ENCODE peak calls at places on chromosome 15, in five cellular contexts. Q, D, T, S and E are unnamed samples.

GRCh38 chr15:72599855-72600464 is 54.5 kb upstream of the GOLGA6B start:
- DNase-seq in Q (no peak), T (no peak), D (peak; percentile 55), S (no peak), E (no peak)

GRCh38 chr15:66359740-66360139 is 3.3 kb upstream of the TIPIN start:
- DNase-seq in D (no peak), T (peak; percentile 24), S (no peak), Q (peak; percentile 20), E (no peak)

GRCh38 chr15:64503197-64503596 is 42.8 kb downstream of the ZNF609 start:
- DNase-seq in S (no peak), Q (no peak), T (no peak), D (no peak), E (no peak)

GRCh38 chr15:31302778-31303433 is 23.7 kb upstream of the KLF13 start:
- DNase-seq in S (peak; percentile 60), T (no peak), Q (no peak), D (no peak), E (no peak)

GRCh38 chr15:90873998-90874605 is 5.7 kb downstream of the FURIN start:
- DNase-seq in T (no peak), D (no peak), S (no peak), Q (peak; percentile 32), E (peak; percentile 61)

GRCh38 chr15:87354661-87355410 is 901.7 kb downstream of the NTRK3 start:
- DNase-seq in D (no peak), S (no peak), Q (no peak), T (no peak), E (no peak)

GRCh38 chr15:97504031-97504430 is 456.5 kb upstream of the ARRDC4 start:
- DNase-seq in S (no peak), Q (no peak), T (no peak), D (no peak), E (no peak)

GRCh38 chr15:31502541-31503229 is 176.1 kb downstream of the KLF13 start:
- DNase-seq in D (no peak), S (peak; percentile 86), T (no peak), Q (no peak), E (no peak)

GRCh38 chr15:40803076-40803475 is 3.8 kb upstream of the ZFYVE19 start:
- DNase-seq in D (no peak), S (no peak), T (no peak), Q (no peak), E (no peak)

GRCh38 chr15:100759698-100760356 is 119.8 kb upstream of the ALDH1A3 start:
- DNase-seq in T (no peak), D (peak; percentile 62), Q (no peak), S (no peak), E (no peak)

GRCh38 chr15:79629687-79630086 is 197.6 kb downstream of the MINAR1 start:
- DNase-seq in S (peak; percentile 53), D (no peak), T (no peak), Q (no peak), E (no peak)

GRCh38 chr15:63372018-63372705 is 9.5 kb downstream of the CA12 start:
- DNase-seq in Q (no peak), T (no peak), D (no peak), S (no peak), E (peak; percentile 86)

GRCh38 chr15:92091155-92091734 is 237.7 kb downstream of the SLCO3A1 start:
- DNase-seq in T (no peak), S (no peak), Q (peak; percentile 57), D (peak; percentile 47), E (no peak)

GRCh38 chr15:78360958-78361714 is 21.0 kb downstream of the CRABP1 start:
- DNase-seq in Q (no peak), T (no peak), S (no peak), D (no peak), E (no peak)

GRCh38 chr15:48627260-48627969 is 18.1 kb downstream of the FBN1 start:
- DNase-seq in S (no peak), T (no peak), Q (no peak), D (no peak), E (no peak)

GRCh38 chr15:48427960-48428547 is 96.8 kb downstream of the DUT start:
- DNase-seq in D (no peak), Q (no peak), S (no peak), T (no peak), E (no peak)

GRCh38 chr15:94470492-94470891 is 239.1 kb downstream of the MCTP2 start:
- DNase-seq in Q (no peak), T (no peak), D (no peak), S (no peak), E (no peak)
- TF ChIP-seq POLR2AphosphoS5 in Q (no peak), T (no peak), D (no peak), S (no peak), E (no peak)

GRCh38 chr15:80978685-80979084 is 10.9 kb downstream of the MESD start:
- DNase-seq in D (no peak), Q (no peak), T (no peak), S (no peak), E (no peak)
- TF ChIP-seq EP300 in D (no peak), Q (no peak), T (no peak), S (no peak), E (no peak)

GRCh38 chr15:68210409-68210756 is 5.3 kb upstream of the CALML4 start:
- DNase-seq in Q (no peak), T (no peak), D (no peak), S (no peak), E (peak; percentile 65)
- H3K4me3 ChIP-seq in Q (no peak overlapping the region), T (no peak overlapping the region), D (no peak overlapping the region), S (peak overlapping the region; percentile 24), E (no peak overlapping the region)

GRCh38 chr15:37199546-37199945 is 99.2 kb upstream of the MEIS2 start:
- DNase-seq in S (no peak), T (no peak), D (no peak), Q (no peak), E (no peak)

GRCh38 chr15:37206690-37207089 is 106.3 kb upstream of the MEIS2 start:
- DNase-seq in S (no peak), Q (no peak), D (no peak), T (no peak), E (no peak)

GRCh38 chr15:37203050-37203449 is 102.7 kb upstream of the MEIS2 start:
- DNase-seq in Q (no peak), T (no peak), S (no peak), D (no peak), E (no peak)

GRCh38 chr15:37208475-37209363 is 108.4 kb upstream of the MEIS2 start:
- DNase-seq in T (no peak), Q (no peak), S (no peak), D (peak; percentile 32), E (no peak)

GRCh38 chr15:37204698-37205097 is 104.3 kb upstream of the MEIS2 start:
- DNase-seq in D (no peak), T (no peak), S (no peak), Q (no peak), E (no peak)
- TF ChIP-seq POLR2AphosphoS5 in D (no peak), T (no peak), S (no peak), Q (no peak), E (no peak)

GRCh38 chr15:56557415-56557814 is 92.5 kb upstream of the MNS1 start:
- DNase-seq in T (no peak), D (no peak), Q (no peak), S (no peak), E (no peak)

DNA sequence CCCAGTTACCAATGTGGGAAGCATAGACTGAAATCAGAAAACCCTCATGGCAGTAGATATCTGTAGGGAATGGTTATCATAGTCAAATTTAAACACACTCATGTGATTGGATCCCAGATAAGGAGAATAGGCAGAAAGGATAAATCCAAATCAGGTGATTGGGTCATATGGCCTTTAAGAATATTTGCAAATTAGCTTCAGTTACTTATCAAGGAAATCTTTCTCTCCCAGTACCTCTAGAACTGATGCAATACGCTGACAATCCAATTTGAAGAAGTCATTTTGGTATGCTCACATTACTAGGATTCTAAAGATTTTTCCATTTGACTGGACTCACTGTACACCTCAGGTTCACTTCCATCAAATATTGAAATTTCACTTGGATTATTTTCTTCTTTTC is 87.7 kb upstream of the MNS1 start:
- DNase-seq in T (no peak), S (no peak), D (no peak), Q (no peak), E (no peak)
- TF ChIP-seq EP300 in T (no peak), S (no peak), D (no peak), Q (no peak), E (no peak)